ENCODE peak calls at places on chromosomes 3 and 15, in six cellular contexts. X is kidney tubule cell; Z is AG09319; M is activated CD4-positive, alpha-beta memory T cell treated with anti-CD3 and anti-CD28 coated beads, Interleukin-2, amount 10 ng/mL, durations not matched to agents 7 days and 5 days; Y is NCI-H146; D is amniotic epithelial cell. J is an unnamed sample.

GRCh38 chr3:17030438-17030837 is 145.7 kb downstream of the PLCL2 start:
- DNase-seq in X (no peak), D (no peak), Z (no peak), Y (no peak), M (no peak), J (no peak)

GRCh38 chr3:52406791-52407510 is 38.0 kb downstream of the SEMA3G start:
- DNase-seq in X (no peak), Y (no peak), D (no peak), M (no peak), Z (no peak), J (no peak)

GRCh38 chr3:37053753-37054152 is 60.4 kb downstream of the MLH1 start:
- DNase-seq in D (no peak), Z (no peak), M (no peak), X (no peak), Y (no peak), J (no peak)

GRCh38 chr3:100954990-100955389 is 38.2 kb downstream of the ABI3BP start:
- DNase-seq in X (peak; percentile 60), D (peak; percentile 87), Z (peak; percentile 63), M (no peak), Y (no peak), J (peak; percentile 20)

GRCh38 chr15:29756358-29757267 is 65.7 kb downstream of the TJP1 start:
- DNase-seq in Z (no peak), D (no peak), Y (no peak), X (no peak), M (no peak), J (no peak)

GRCh38 chr15:32825219-32825618 is 107.4 kb downstream of the GREM1 start:
- DNase-seq in Z (no peak), D (no peak), Y (no peak), M (no peak), X (no peak), J (peak; percentile 12)

GRCh38 chr3:59101091-59101738 is 51.4 kb upstream of the CFAP20DC start:
- DNase-seq in D (peak; percentile 12), Z (no peak), Y (no peak), M (no peak), X (peak; percentile 20), J (no peak)

GRCh38 chr3:185215873-185216586 is 37.8 kb downstream of the EHHADH start:
- DNase-seq in X (peak; percentile 22), Z (no peak), Y (no peak), M (no peak), D (peak; percentile 18), J (no peak)

GRCh38 chr15:99303881-99304280 is 52.6 kb downstream of the LRRC28 start:
- DNase-seq in M (no peak), Y (no peak), D (no peak), X (no peak), Z (no peak), J (no peak)

GRCh38 chr15:85702321-85703230 is 92.1 kb downstream of the KLHL25 start:
- DNase-seq in Y (no peak), Z (no peak), M (peak; percentile 44), X (no peak), D (peak; percentile 83), J (no peak)

GRCh38 chr3:108021533-108021932 is 69.3 kb downstream of the CD47 start:
- DNase-seq in D (no peak), M (no peak), Z (no peak), X (no peak), Y (no peak), J (no peak)

GRCh38 chr3:12579919-12580318 is 23.0 kb downstream of the MKRN2 start:
- DNase-seq in M (no peak), Y (no peak), X (no peak), D (peak; percentile 78), Z (peak; percentile 11), J (no peak)

GRCh38 chr3:114071786-114072185 is 15.2 kb downstream of the QTRT2 start:
- DNase-seq in D (peak; percentile 8), Y (no peak), X (no peak), M (no peak), Z (no peak), J (no peak)

GRCh38 chr3:197353867-197354180 is 55.4 kb upstream of the DLG1 start:
- DNase-seq in X (peak; percentile 32), M (no peak), Z (no peak), D (peak; percentile 90), Y (no peak), J (no peak)

GRCh38 chr3:14289590-14290453 is 111.2 kb downstream of the LSM3 start:
- DNase-seq in Z (no peak), X (peak; percentile 84), D (peak; percentile 93), Y (peak; percentile 10), M (no peak), J (peak; percentile 16)

GRCh38 chr3:123818921-123819429 is 65.2 kb downstream of the MYLK start:
- DNase-seq in Z (no peak), D (peak; percentile 99), X (peak; percentile 75), M (no peak), Y (no peak), J (no peak)

J was measured in astrocyte of the cerebellum.